ENCODE peak calls at places on chromosomes 4 and X, in six cellular contexts. C is IMR-90, O is H9, D is mesenchymal stem cell, S is H1, U is trophoblast cell. X is an unnamed sample.

GRCh38 chr4:25890653-25891485 is 23.2 kb upstream of the SMIM20 start:
- DNase-seq in C (no peak), O (peak), D (no peak), S (peak), U (no peak), X (peak)

GRCh38 chr4:77194366-77194765 is 37.4 kb downstream of the CCNG2 start:
- DNase-seq in C (no peak), O (no peak), D (no peak), S (no peak), U (peak), X (no peak)

GRCh38 chrX:135324463-135324862 is 15.2 kb downstream of the ETDC start:
- DNase-seq in C (no peak), O (no peak), D (no peak), S (no peak), U (no peak), X (no peak)

GRCh38 chrX:136880003-136880451 is 498 bp downstream of the RBMX start:
- DNase-seq in C (no peak), O (no peak), D (peak), S (peak), U (peak), X (no peak)

GRCh38 chrX:12770440-12770839 is 20.8 kb upstream of the PRPS2 start:
- DNase-seq in C (peak), O (no peak), D (peak), S (no peak), U (no peak), X (no peak)

GRCh38 chrX:154529206-154529612 is 13.2 kb upstream of the FAM3A start:
- DNase-seq in C (peak), O (no peak), D (peak), S (no peak), U (no peak), X (no peak)

GRCh38 chr4:106454581-106454980 is 86.0 kb upstream of the GIMD1 start:
- DNase-seq in C (no peak), O (no peak), D (no peak), S (no peak), U (no peak), X (no peak)

GRCh38 chrX:53093177-53093655 is 726 bp upstream of the KANTR start:
- DNase-seq in C (peak), O (peak), D (peak), S (peak), U (peak), X (no peak)

GRCh38 chr4:71545168-71545567 is 206.3 kb downstream of the SLC4A4 start:
- DNase-seq in C (peak), O (no peak), D (no peak), S (no peak), U (no peak), X (no peak)

GRCh38 chr4:169283114-169283509 is 12.4 kb upstream of the SH3RF1 start:
- DNase-seq in C (peak), O (no peak), D (peak), S (no peak), U (peak), X (no peak)

GRCh38 chrX:51802917-51803688 is 59.9 kb downstream of the GSPT2 start:
- DNase-seq in C (peak), O (peak), D (peak), S (peak), U (peak), X (peak)

GRCh38 chr4:158315706-158316105 is 105.4 kb downstream of the TMEM144 start:
- DNase-seq in C (peak), O (no peak), D (no peak), S (no peak), U (no peak), X (no peak)

GRCh38 chr4:75634281-75634680 is 4.0 kb upstream of the CDKL2 start:
- DNase-seq in C (no peak), O (no peak), D (no peak), S (no peak), U (no peak), X (no peak)

GRCh38 chr4:79820427-79820826 is 252.6 kb downstream of the ANTXR2 start:
- DNase-seq in C (no peak), O (no peak), D (no peak), S (no peak), U (no peak), X (no peak)

GRCh38 chrX:37686348-37686736 is 751 bp downstream of the XK start:
- DNase-seq in C (no peak), O (no peak), D (no peak), S (no peak), U (no peak), X (no peak)

GRCh38 chrX:16843208-16843909 is 26.8 kb downstream of the RBBP7 start:
- DNase-seq in C (no peak), O (no peak), D (no peak), S (no peak), U (no peak), X (no peak)

GRCh38 chr4:38442073-38442788 is 221.8 kb upstream of the KLF3 start:
- DNase-seq in C (no peak), O (no peak), D (no peak), S (no peak), U (no peak), X (no peak)

GRCh38 chrX:49978191-49978590 is 55.8 kb downstream of the CLCN5 start:
- DNase-seq in C (no peak), O (no peak), D (no peak), S (no peak), U (no peak), X (no peak)

GRCh38 chr4:24932831-24933230 is 20.0 kb upstream of the CCDC149 start:
- DNase-seq in C (peak), O (no peak), D (no peak), S (no peak), U (no peak), X (no peak)

GRCh38 chrX:1106478-1107210 is 105.8 kb downstream of the CRLF2 start:
- DNase-seq in C (no peak), O (peak), D (no peak), S (no peak), U (no peak), X (no peak)

GRCh38 chr4:25792843-25793242 is 69.9 kb downstream of the SEL1L3 start:
- DNase-seq in C (no peak), O (no peak), D (no peak), S (no peak), U (no peak), X (no peak)

GRCh38 chr4:5689065-5689464 is 19.3 kb downstream of the EVC2 start:
- DNase-seq in C (no peak), O (no peak), D (no peak), S (no peak), U (no peak), X (no peak)

GRCh38 chrX:138925330-138925729 is 213.8 kb upstream of the FGF13 start:
- DNase-seq in C (peak), O (no peak), D (peak), S (no peak), U (no peak), X (no peak)

GRCh38 chr4:31088600-31089230 is 368.5 kb downstream of the PCDH7 start:
- DNase-seq in C (peak), O (no peak), D (peak), S (no peak), U (no peak), X (no peak)

GRCh38 chr4:151195801-151196200 is 81.2 kb upstream of the PRSS48 start:
- DNase-seq in C (peak), O (no peak), D (peak), S (no peak), U (peak), X (no peak)
- H2AFZ ChIP-seq in C (no peak), O (no peak), D (no peak), S (no peak), U (no peak), X (no peak)

GRCh38 chr4:176320340-176320975 is 692 bp downstream of the SPCS3 start:
- DNase-seq in C (peak), O (peak), D (peak), S (peak), U (peak), X (peak)
- H3K4ac ChIP-seq in C (peak), O (no peak), D (peak), S (no peak), U (peak), X (no peak)

GRCh38 chr4:155094421-155094820 is 114.0 kb upstream of the NPY2R start:
- DNase-seq in C (no peak), O (no peak), D (no peak), S (no peak), U (no peak), X (no peak)

DNA sequence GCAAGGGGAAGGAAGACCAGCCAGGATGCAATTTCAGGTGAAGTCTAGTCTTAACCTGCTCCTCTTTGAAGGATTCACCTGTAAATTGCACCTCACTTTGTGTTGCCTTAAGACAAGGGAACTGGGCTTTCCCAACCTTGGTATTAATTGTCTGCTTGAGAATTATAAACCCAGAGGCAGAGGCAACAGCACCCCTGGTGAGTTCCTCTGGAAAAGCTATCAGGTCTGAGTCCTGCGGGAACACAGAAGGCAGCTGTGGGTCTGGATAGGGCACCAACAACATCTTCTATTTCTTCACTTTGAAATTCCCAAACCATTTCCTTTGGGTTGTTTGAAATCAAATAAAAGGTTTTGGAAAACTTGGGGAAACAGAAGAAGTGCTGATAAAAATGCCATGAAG is 109.2 kb upstream of the NPY2R start:
- DNase-seq in C (no peak), O (no peak), D (no peak), S (no peak), U (no peak), X (no peak)
- H3K23ac ChIP-seq in C (no peak), O (no peak), D (no peak), S (no peak), U (no peak), X (no peak)

DNA sequence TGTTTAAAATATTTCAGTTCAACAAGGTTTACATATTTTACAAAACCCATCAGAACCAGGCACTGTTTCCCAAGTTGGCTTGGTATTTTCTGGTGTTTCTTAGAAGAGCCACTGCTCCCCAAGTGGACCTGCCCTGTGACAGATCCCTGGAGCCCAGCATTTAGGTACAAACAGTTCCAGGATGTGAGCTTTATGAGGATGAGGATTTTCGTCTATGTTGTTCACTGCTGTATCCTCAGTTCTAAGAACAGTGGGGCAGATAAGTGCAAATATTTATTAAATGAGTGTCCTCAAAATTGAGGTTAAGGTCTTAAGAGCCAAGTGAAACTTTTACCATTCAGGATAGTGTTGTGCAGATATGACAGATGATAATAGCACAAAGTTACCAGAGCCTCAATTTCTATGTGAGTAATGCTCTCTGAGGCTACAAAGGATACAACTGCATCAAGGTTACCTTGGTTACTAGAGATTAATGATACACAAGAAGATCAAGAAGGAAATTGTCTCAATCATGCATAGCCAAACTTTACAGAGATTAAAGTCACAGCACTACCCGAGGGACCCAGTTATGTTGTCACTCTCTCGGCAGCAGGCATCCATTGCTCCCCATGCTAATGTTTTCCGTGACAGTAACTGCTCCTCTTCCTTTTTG is 37.5 kb downstream of the ANXA3 start:
- DNase-seq in C (no peak), O (no peak), D (no peak), S (no peak), U (no peak), X (no peak)
- H2AFZ ChIP-seq in C (no peak), O (no peak), D (no peak), S (no peak), U (no peak), X (no peak)

DNA sequence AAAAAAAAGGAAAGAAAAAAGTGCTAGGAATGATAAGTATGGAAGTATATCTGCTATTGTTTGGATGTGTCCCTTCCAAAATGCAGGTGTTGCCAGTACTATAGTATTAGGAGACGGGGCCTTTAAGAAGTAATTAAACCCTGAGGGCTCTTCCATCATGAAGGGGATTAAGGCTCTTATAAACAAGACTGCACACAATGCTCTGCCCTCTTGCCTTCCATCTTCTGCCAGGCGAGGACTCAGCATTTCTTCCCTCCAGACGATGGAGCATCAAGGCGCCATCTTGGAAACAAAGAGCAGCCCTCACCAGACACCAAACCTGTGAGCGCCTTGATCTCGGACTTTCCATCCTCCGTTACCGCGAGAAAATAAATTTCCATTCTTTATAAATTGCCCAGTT is 120.1 kb upstream of the GPM6A start:
- DNase-seq in C (no peak), O (no peak), D (no peak), S (no peak), U (no peak), X (no peak)
- H3K4ac ChIP-seq in C (no peak), O (no peak), D (no peak), S (no peak), U (no peak), X (no peak)

DNA sequence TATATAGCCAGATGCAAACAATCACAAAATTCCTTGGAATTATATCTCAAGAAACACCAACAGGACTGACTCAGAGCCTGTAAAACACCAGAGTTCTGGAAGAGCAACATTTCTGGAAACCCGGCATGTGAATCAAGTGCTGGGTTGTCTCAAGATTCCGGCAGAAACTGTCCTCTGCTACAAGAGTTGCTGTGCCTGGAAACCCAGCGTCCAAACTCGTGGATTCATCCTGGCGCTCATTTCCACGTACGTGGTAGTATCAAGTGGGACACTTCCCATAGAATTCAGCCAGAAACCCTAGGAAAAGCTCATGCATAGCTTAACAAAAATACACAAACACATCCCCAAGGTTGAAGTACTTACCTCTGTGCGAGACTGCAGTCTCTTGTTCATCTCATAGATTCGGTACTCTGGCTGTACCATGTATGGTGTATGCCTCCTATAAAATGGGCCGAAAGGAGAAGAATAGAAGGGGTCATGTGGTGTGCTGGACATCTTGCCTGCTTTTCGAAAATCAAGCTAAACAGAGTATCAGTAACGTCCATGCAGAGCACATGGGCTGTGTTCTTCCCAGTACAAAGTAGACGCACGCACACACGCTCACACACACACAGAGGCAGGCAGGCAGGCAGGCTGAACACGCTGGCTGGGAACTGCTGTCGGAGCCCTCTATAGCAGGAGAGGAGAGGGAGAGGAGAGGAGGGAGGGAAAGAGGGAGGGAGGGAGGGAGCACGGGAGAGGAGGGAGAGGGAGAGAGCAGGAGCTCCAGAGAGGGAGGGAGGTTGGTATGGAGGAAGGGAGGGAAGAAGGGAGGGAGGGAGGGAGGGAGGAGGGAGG is at the start of gene LDB2:
- DNase-seq in C (peak), O (peak), D (peak), S (peak), U (no peak), X (peak)
- H3K23ac ChIP-seq in C (peak), O (no peak), D (no peak), S (no peak), U (no peak), X (no peak)

GRCh38 chr4:118858779-118859178 is 22.9 kb upstream of the SEC24D start:
- DNase-seq in C (no peak), O (no peak), D (no peak), S (no peak), U (no peak), X (no peak)

DNA sequence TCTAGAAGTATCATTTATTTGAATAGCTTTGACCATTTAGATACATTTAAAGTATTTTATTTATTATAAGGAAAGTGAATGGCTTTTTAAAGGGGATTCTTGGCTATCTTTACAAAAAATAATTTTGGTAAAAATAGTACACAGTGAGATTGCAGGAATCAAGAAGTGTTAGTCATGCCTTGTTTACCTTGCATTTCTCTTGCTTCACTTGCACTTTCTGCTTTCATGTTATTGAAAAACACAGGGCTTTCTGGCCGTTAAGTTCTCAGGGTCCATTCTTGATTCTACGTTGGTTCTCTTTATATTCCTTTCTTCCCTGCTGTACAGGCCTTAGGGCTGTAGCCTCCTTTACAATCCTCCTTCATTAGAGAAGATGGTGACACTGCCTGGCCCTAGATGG is 21.8 kb upstream of the SEC24D start:
- DNase-seq in C (peak), O (no peak), D (no peak), S (no peak), U (no peak), X (no peak)
- H2AFZ ChIP-seq in C (no peak), O (peak), D (no peak), S (no peak), U (no peak), X (peak)

DNA sequence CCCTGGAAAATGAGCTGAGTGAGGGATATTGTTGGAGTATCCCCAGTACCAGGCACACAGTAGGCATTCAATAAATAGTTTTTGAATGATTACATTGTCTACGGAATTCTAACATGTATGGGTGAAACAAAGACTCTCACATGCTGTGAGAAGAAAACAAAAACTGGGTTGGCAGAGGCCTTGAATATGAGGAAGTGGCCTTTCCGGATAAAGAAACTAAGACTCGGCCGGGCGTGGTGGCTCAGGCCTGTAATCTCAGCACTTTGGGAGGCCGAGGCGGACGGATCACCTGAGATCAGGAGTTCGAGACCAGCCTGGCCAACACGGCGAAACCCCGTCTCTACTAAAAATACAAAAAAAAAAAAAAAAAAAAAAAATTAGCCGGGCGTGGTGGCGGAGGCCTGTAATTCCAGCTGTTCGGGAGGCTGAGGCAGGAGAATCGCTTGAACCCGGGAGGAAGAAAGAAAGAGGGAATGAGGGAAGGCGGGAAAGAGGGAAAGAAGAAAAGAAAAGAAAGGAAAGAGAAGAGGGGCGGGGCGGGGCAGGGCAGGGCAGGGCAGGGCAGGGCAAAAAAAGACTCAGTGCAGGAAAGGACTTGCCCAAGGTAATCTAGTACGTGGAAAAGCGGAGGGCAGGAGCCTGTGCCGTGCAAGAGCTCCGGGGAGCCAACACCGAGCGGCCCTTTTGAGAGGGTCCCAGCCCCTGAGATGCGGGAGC is 689 bp upstream of the TMA16 start:
- DNase-seq in C (no peak), O (no peak), D (no peak), S (no peak), U (no peak), X (no peak)
- H3K4ac ChIP-seq in C (peak), O (no peak), D (peak), S (no peak), U (no peak), X (no peak)

DNA sequence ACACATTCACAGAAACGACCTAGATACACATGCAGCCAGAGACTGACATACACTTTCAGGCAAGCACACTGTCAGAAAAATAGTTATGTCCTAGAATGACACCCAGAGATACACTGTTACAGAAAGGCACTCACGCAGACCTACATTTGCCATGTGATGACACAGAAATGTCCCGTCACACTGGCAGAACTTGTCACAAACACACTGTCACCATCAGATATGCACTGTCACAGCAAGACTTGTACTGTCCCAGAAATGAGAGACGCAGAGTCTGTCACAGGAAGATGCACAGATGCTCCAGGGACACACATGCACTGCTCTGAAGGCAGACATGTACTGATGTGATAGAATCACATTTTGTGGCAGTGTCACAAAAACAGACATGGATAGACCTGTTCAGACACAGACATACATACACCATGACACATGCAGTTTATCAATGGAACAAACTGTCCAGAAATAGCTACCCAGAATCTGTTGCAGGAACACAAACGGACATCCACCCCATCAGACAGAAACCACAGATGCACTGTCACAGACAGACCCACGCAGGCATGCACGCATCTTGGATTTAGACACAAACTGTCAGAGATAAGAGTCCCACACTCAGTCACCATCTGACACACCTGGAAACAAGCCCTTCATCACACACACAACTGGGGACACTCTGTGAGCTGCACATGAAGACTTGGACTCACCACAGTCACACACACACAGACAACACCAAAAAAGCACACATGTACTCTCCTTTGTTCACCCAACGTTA is 1.3 kb upstream of the PIM2 start:
- DNase-seq in C (no peak), O (no peak), D (peak), S (no peak), U (no peak), X (no peak)
- H3K23ac ChIP-seq in C (no peak), O (no peak), D (no peak), S (peak), U (no peak), X (no peak)